ENCODE peak calls at places on chromosome 3, in five cellular contexts. J is stimulated activated CD4-positive, alpha-beta T cell treated with anti-CD3 and anti-CD28 coated beads, Interleukin-15, amount 100 ng/mL, for 1 hour; C is stimulated activated naive CD8-positive, alpha-beta T cell treated with anti-CD3 and anti-CD28 coated beads, Interleukin-15, amount 100 ng/mL, for 72 hours; I is fibroblast of lung; V is fibroblast of mammary gland. F is an unnamed sample.

GRCh38 chr3:62600033-62600432 is 226.7 kb upstream of the FEZF2 start:
- DNase-seq in J (no peak), C (no peak), I (no peak), V (no peak), F (no peak)

GRCh38 chr3:139427283-139428060 is 38.0 kb upstream of the COPB2 start:
- DNase-seq in J (no peak), C (peak), I (peak), V (peak), F (no peak)

GRCh38 chr3:15011174-15011573 is 53.9 kb downstream of the MRPS25 start:
- DNase-seq in J (no peak), C (no peak), I (no peak), V (no peak), F (no peak)

GRCh38 chr3:122961146-122961545 is 66.4 kb downstream of the SEMA5B start:
- DNase-seq in J (no peak), C (no peak), I (peak), V (peak), F (no peak)

GRCh38 chr3:106593381-106593780 is 724.6 kb upstream of the CBLB start:
- DNase-seq in J (no peak), C (no peak), I (no peak), V (no peak), F (no peak)

GRCh38 chr3:106215047-106215446 is 346.2 kb upstream of the CBLB start:
- DNase-seq in J (no peak), C (peak), I (no peak), V (peak), F (no peak)

GRCh38 chr3:193960485-193961172 is 175.3 kb upstream of the HES1 start:
- DNase-seq in J (no peak), C (no peak), I (no peak), V (no peak), F (no peak)

GRCh38 chr3:18544135-18544534 is 119.0 kb upstream of the SATB1 start:
- DNase-seq in J (no peak), C (no peak), I (no peak), V (no peak), F (no peak)

GRCh38 chr3:7086417-7086816 is 225.5 kb downstream of the GRM7 start:
- DNase-seq in J (no peak), C (no peak), I (no peak), V (no peak), F (no peak)

F was measured in stimulated activated CD8-positive, alpha-beta memory T cell treated with anti-CD3 and anti-CD28 coated beads, Interleukin-4, amount 100 ng/mL, for 1 hour.